ENCODE peak calls at places on chromosomes 16 and 17, in five cellular contexts. Y is upper lobe of left lung, I is esophagus muscularis mucosa, Z is foreskin keratinocyte, V is Karpas-422. D is an unnamed sample.

GRCh38 chr17:82244413-82245140 is 15.7 kb downstream of the SLC16A3 start:
- DNase-seq in Y (no peak), V (no peak), I (no peak), Z (no peak), D (no peak)

GRCh38 chr17:6052926-6053325 is 17.3 kb upstream of the WSCD1 start:
- DNase-seq in Z (no peak), Y (no peak), I (no peak), V (no peak), D (no peak)

GRCh38 chr17:62652251-62653001 is 25.0 kb downstream of the MRC2 start:
- DNase-seq in V (no peak), I (no peak), Z (no peak), Y (peak; percentile 78), D (no peak)

GRCh38 chr16:80804061-80804450 is 342 bp downstream of the CDYL2 start:
- DNase-seq in Z (no peak), I (no peak), V (peak; percentile 43), Y (peak; percentile 32), D (no peak)

GRCh38 chr16:87653234-87653633 is 50.9 kb downstream of the JPH3 start:
- DNase-seq in Y (no peak), V (peak; percentile 60), I (no peak), Z (no peak), D (no peak)

GRCh38 chr16:54362801-54363200 is 76.2 kb upstream of the IRX3 start:
- DNase-seq in Z (no peak), V (no peak), Y (no peak), I (no peak), D (no peak)

GRCh38 chr17:75587718-75588545 is at the start of gene MYO15B:
- DNase-seq in Y (peak; percentile 64), V (no peak), I (no peak), Z (no peak), D (no peak)

GRCh38 chr17:34241062-34241461 is 14.0 kb upstream of the CCL2 start:
- DNase-seq in Z (no peak), V (no peak), I (no peak), Y (no peak), D (no peak)

GRCh38 chr17:81002409-81003361 is 11.0 kb downstream of the CHMP6 start:
- DNase-seq in Y (peak; percentile 57), I (no peak), Z (no peak), V (no peak), D (no peak)

GRCh38 chr16:84543931-84544776 is 39.7 kb upstream of the MEAK7 start:
- DNase-seq in Z (no peak), Y (no peak), I (no peak), V (no peak), D (no peak)

GRCh38 chr16:72313903-72314302 is 141.9 kb upstream of the PMFBP1 start:
- DNase-seq in I (no peak), V (no peak), Z (no peak), Y (no peak), D (no peak)

GRCh38 chr17:44345497-44346026 is 460 bp downstream of the GRN start:
- DNase-seq in V (peak; percentile 80), Z (no peak), I (no peak), Y (peak; percentile 81), D (no peak)

GRCh38 chr16:23570992-23571632 is 13.6 kb downstream of the UBFD1 start:
- DNase-seq in V (peak; percentile 83), Y (no peak), Z (no peak), I (no peak), D (no peak)

GRCh38 chr17:4986403-4986802 is 1.1 kb downstream of the CAMTA2 start:
- DNase-seq in V (peak; percentile 62), Z (no peak), Y (no peak), I (no peak), D (no peak)

GRCh38 chr16:83212301-83212841 is 585.6 kb downstream of the CDH13 start:
- DNase-seq in V (no peak), Z (no peak), I (no peak), Y (no peak), D (no peak)

GRCh38 chr17:77571562-77571981 is 386.9 kb upstream of the TNRC6C start:
- DNase-seq in Z (no peak), I (no peak), Y (peak; percentile 16), V (no peak), D (no peak)

GRCh38 chr16:81718637-81719036 is 60.5 kb upstream of the PLCG2 start:
- DNase-seq in Y (no peak), V (no peak), I (no peak), Z (no peak), D (no peak)

GRCh38 chr16:27401768-27402568 is at the start of gene IL21R:
- DNase-seq in I (peak; percentile 86), Y (peak; percentile 72), V (peak; percentile 68), Z (no peak), D (no peak)

GRCh38 chr17:45149669-45150603 is 1.7 kb downstream of the HEXIM1 start:
- DNase-seq in Z (no peak), I (no peak), V (peak; percentile 58), Y (peak; percentile 81), D (no peak)

GRCh38 chr16:54479546-54479945 is 193.0 kb upstream of the IRX3 start:
- DNase-seq in Z (no peak), V (no peak), Y (no peak), I (no peak), D (no peak)

GRCh38 chr17:72477529-72477928 is 356.7 kb downstream of the SOX9 start:
- DNase-seq in I (no peak), V (no peak), Z (no peak), Y (peak; percentile 35), D (no peak)

GRCh38 chr17:66726846-66727245 is 108.1 kb upstream of the CACNG5 start:
- DNase-seq in Z (no peak), V (no peak), Y (no peak), I (no peak), D (no peak)

GRCh38 chr16:67302076-67302475 is 22.7 kb downstream of the PLEKHG4 start:
- DNase-seq in Y (no peak), I (no peak), Z (no peak), V (no peak), D (no peak)

GRCh38 chr16:67304006-67304405 is 22.5 kb downstream of the KCTD19 start:
- DNase-seq in Z (no peak), I (no peak), Y (no peak), V (no peak), D (no peak)

GRCh38 chr16:67302882-67303434 is 23.6 kb downstream of the KCTD19 start:
- DNase-seq in V (no peak), Z (no peak), I (no peak), Y (no peak), D (no peak)

GRCh38 chr16:67301080-67301757 is 21.9 kb downstream of the PLEKHG4 start:
- DNase-seq in Z (no peak), I (no peak), Y (no peak), V (no peak), D (no peak)

DNA sequence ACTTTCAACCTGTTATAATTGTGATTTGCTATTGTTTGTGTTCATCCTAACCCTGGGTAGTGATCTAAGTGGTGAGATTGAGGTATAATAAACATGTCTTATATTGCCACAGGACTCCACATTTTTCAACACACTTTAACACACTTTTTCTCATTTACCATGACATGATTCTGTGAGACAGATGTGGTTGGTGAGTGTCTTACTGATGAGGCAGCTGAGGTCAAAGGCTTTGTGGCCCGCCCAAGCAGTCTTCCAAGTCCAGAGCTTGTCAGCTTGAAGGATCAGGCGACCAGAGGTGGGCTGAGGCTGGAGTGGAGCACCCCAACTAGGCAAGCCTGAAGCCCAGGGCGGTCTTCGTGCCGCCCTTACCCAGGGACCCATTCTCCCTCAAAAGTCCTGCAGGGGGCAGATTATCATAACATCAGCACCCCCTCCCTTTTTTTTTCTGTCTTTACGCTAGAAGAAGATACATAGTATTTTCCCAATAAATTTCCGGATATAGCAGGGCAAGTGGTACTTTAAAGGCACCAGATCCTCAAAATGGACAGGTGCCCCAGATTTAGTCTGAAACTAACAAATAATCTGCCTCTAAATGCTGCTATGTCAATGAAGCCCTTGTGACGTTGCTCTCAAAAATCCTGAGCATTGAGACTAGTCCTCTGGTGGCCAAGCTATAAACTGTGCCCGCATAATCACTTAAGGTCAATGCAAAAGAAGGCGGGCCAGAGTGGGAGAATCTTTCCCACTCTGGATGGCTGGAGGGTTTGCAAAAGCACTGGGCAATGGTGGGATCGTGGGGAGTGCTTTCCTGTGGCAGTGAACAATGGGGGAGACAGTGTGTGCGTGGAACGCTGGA is 21.1 kb downstream of the KCTD19 start:
- DNase-seq in I (no peak), Z (no peak), Y (no peak), V (no peak), D (no peak)
- H3K27ac ChIP-seq in I (no peak overlapping the region), Z (no peak overlapping the region), Y (no peak overlapping the region), V (no peak overlapping the region), D (no peak overlapping the region)

GRCh38 chr17:31295489-31295871 is 1.6 kb downstream of the OMG start:
- DNase-seq in V (no peak), Z (no peak), I (no peak), Y (no peak), D (no peak)

GRCh38 chr17:31296156-31296555 is 883 bp downstream of the OMG start:
- DNase-seq in Z (no peak), V (no peak), Y (no peak), I (no peak), D (no peak)

GRCh38 chr17:31294231-31294630 is 2.8 kb downstream of the OMG start:
- DNase-seq in Y (no peak), V (no peak), Z (no peak), I (no peak), D (no peak)

GRCh38 chr17:31293586-31293985 is 3.5 kb downstream of the OMG start:
- DNase-seq in V (no peak), Y (no peak), I (no peak), Z (no peak), D (no peak)

GRCh38 chr17:31294839-31295488 is 2.1 kb downstream of the OMG start:
- DNase-seq in I (no peak), V (no peak), Z (no peak), Y (no peak), D (no peak)
- H3K27ac ChIP-seq in I (no peak overlapping the region), V (no peak overlapping the region), Z (no peak overlapping the region), Y (no peak overlapping the region), D (no peak overlapping the region)

GRCh38 chr16:86492961-86493639 is 17.2 kb upstream of the FOXF1 start:
- DNase-seq in V (no peak), I (no peak), Y (no peak), Z (no peak), D (no peak)

GRCh38 chr16:86494039-86494564 is 16.2 kb upstream of the FOXF1 start:
- DNase-seq in V (no peak), Y (no peak), I (no peak), Z (no peak), D (no peak)

GRCh38 chr16:86491643-86492030 is 18.7 kb upstream of the FOXF1 start:
- DNase-seq in V (no peak), I (no peak), Z (no peak), Y (no peak), D (no peak)

GRCh38 chr16:86492267-86492960 is 17.9 kb upstream of the FOXF1 start:
- DNase-seq in Y (no peak), I (no peak), Z (no peak), V (no peak), D (no peak)

GRCh38 chr16:86490859-86491642 is 19.3 kb upstream of the FOXF1 start:
- DNase-seq in Y (no peak), I (no peak), V (no peak), Z (no peak), D (no peak)
- H3K27ac ChIP-seq in Y (peak overlapping the region; percentile 95), I (peak overlapping the region; percentile 98), V (no peak overlapping the region), Z (no peak overlapping the region), D (no peak overlapping the region)

DNA sequence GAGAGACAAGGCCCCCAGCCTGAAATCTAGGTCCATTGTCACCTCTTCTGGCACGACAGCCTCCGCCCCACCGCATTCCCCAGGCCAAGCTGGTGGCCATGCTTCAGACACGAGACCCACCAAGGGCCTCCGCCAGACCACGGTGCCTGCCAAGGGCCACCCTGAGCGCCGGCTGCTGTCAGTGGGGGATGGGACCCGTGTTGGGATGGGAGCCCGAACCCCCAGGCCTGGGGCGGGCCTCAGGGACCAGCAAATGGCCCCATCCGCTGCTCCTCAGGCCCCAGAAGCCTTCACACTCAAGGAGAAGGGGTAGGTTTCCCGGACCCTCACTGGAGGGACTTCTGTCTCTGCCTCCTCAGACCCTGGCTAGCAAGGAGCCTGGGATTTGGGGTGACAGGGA is 1.0 kb downstream of the TEDC2 start:
- DNase-seq in V (no peak), Z (no peak), Y (no peak), I (no peak), D (no peak)
- H3K27ac ChIP-seq in V (no peak overlapping the region), Z (no peak overlapping the region), Y (no peak overlapping the region), I (no peak overlapping the region), D (no peak overlapping the region)

D was measured in epithelial cell of prostate.